ENCODE peak calls at places on chromosomes 6 and 20, in five cellular contexts. J is NCI-H446; C is activated CD8-positive, alpha-beta memory T cell treated with anti-CD3 and anti-CD28 coated beads, Interleukin-2, amount 50 U/mL, for 48 hours; B is DND-41; H is anterior cingulate cortex. R is an unnamed sample.
A peak's percentile ranks its signal among the peaks of the same experiment; 100 is the strongest.

GRCh38 chr20:7523288-7523687 is 417.0 kb downstream of the HAO1 start:
- DNase-seq in J (no peak), C (no peak), B (no peak), H (no peak), R (no peak)

GRCh38 chr20:44733341-44734069 is 12.2 kb upstream of the KCNK15 start:
- DNase-seq in J (peak; percentile 79), C (peak; percentile 79), B (peak; percentile 76), H (peak; percentile 53), R (peak; percentile 71)

GRCh38 chr6:159788757-159789376 is 535 bp downstream of the TCP1 start:
- DNase-seq in J (no peak), C (peak; percentile 67), B (peak; percentile 33), H (no peak), R (no peak)

GRCh38 chr6:138468320-138469015 is 30.8 kb downstream of the NHSL1 start:
- DNase-seq in J (no peak), C (no peak), B (no peak), H (no peak), R (no peak)

GRCh38 chr6:27112974-27113373 is 134.5 kb upstream of the PRSS16 start:
- DNase-seq in J (no peak), C (no peak), B (no peak), H (no peak), R (no peak)

GRCh38 chr6:93165850-93166249 is 253.5 kb downstream of the EPHA7 start:
- DNase-seq in J (no peak), C (no peak), B (no peak), H (no peak), R (no peak)

GRCh38 chr20:41510224-41510623 is 108.0 kb downstream of the CHD6 start:
- DNase-seq in J (peak; percentile 25), C (no peak), B (no peak), H (no peak), R (no peak)

GRCh38 chr6:125733516-125734300 is 15.7 kb upstream of the HEY2 start:
- DNase-seq in J (no peak), C (no peak), B (no peak), H (no peak), R (no peak)

GRCh38 chr6:63509652-63510352 is 62.5 kb upstream of the LOC128125822 start:
- DNase-seq in J (peak; percentile 4), C (no peak), B (no peak), H (no peak), R (no peak)